ENCODE peak calls at places on chromosomes 7 and 10, in four cellular contexts. One of them, this sample, is unnamed.

GRCh38 chr10:52786098-52786497 is 13.5 kb upstream of the MBL2 start:
- DNase-seq in A549: no peak
- DNase-seq in HepG2: peak
- DNase-seq in K562: no peak
- DNase-seq in this sample: no peak

GRCh38 chr10:88833722-88834121 is 17.9 kb downstream of the ANKRD22 start:
- DNase-seq in A549: no peak
- DNase-seq in HepG2: no peak
- DNase-seq in K562: no peak
- DNase-seq in this sample: no peak

GRCh38 chr10:95327367-95327766 is 36.6 kb upstream of the PDLIM1 start:
- DNase-seq in A549: no peak
- DNase-seq in HepG2: no peak
- DNase-seq in K562: peak
- DNase-seq in this sample: no peak

GRCh38 chr10:43000651-43001426 is 76.0 kb upstream of the RET start:
- DNase-seq in A549: no peak
- DNase-seq in HepG2: no peak
- DNase-seq in K562: no peak
- DNase-seq in this sample: no peak

GRCh38 chr7:69439636-69440325 is 158.5 kb upstream of the AUTS2 start:
- DNase-seq in A549: no peak
- DNase-seq in HepG2: no peak
- DNase-seq in K562: no peak
- DNase-seq in this sample: peak

GRCh38 chr10:49512121-49512809 is 26.7 kb downstream of the ERCC6 start:
- DNase-seq in A549: peak
- DNase-seq in HepG2: peak
- DNase-seq in K562: peak
- DNase-seq in this sample: no peak

GRCh38 chr7:7399707-7400106 is 136.0 kb downstream of the COL28A1 start:
- DNase-seq in A549: no peak
- DNase-seq in HepG2: no peak
- DNase-seq in K562: no peak
- DNase-seq in this sample: no peak

GRCh38 chr10:12042409-12042796 is 206 bp downstream of the UPF2 start:
- DNase-seq in A549: no peak
- DNase-seq in HepG2: no peak
- DNase-seq in K562: peak
- DNase-seq in this sample: no peak

GRCh38 chr10:19783721-19784120 is 32.5 kb upstream of the PLXDC2 start:
- DNase-seq in A549: no peak
- DNase-seq in HepG2: no peak
- DNase-seq in K562: no peak
- DNase-seq in this sample: no peak

GRCh38 chr7:36440880-36441279 is 51.2 kb downstream of the ANLN start:
- DNase-seq in A549: peak
- DNase-seq in HepG2: peak
- DNase-seq in K562: no peak
- DNase-seq in this sample: no peak

GRCh38 chr7:33832326-33832725 is 73.0 kb upstream of the BMPER start:
- DNase-seq in A549: no peak
- DNase-seq in HepG2: no peak
- DNase-seq in K562: no peak
- DNase-seq in this sample: no peak

GRCh38 chr7:108421720-108422331 is 34.4 kb downstream of the NRCAM start:
- DNase-seq in A549: peak
- DNase-seq in HepG2: no peak
- DNase-seq in K562: no peak
- DNase-seq in this sample: no peak

DNA sequence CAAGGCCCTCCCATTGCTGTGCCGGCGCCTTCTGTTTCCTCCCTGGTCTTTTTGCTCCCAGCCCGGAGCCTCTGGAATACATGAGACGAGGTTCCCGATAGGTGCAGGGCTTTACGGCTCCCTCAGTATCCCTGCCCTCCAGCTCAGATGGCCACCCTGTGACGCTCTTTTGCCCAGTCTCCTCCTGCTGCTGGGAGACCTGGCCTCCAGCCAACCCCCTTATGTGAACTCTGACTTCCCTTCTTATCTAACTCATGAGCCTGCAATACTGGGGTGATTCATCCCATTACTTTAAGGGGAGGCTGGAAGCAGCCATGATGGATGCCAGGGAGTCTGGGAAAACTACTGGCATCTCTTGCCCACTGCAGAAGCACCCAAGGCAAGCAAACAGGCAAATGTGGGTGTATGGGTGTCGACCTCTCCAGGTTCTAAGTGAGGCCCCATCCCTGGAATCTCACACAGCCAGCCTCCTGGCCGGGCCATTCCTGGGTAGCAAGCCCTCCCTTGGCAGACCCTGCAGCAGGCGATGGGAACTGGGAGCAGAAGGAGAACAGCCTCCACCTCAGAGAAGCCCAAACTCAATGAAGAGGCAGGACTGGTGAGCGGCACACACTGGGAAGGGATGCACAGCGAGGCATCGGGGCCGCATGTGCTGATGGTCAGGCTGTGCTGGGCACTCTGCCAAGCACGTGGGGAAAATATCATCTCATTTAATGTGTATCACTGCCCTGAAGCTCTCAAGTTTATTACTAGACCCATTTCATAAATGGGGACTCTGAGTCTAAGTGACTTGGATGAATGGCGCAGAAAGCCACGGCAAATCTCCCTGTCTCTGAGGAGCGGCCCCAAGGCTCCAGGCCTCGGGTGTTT is 97.5 kb downstream of the FAM53B start:
- DNase-seq in A549: peak
- DNase-seq in HepG2: peak
- DNase-seq in K562: peak
- DNase-seq in this sample: no peak
- TF ChIP-seq POLR2AphosphoS2 in A549: no peak
- TF ChIP-seq POLR2AphosphoS2 in HepG2: no peak
- TF ChIP-seq POLR2AphosphoS2 in K562: no peak
- TF ChIP-seq POLR2AphosphoS2 in this sample: no peak

GRCh38 chr7:22231141-22231540 is 125.8 kb downstream of the RAPGEF5 start:
- DNase-seq in A549: no peak
- DNase-seq in HepG2: no peak
- DNase-seq in K562: no peak
- DNase-seq in this sample: no peak

GRCh38 chr7:22231806-22232205 is 125.1 kb downstream of the RAPGEF5 start:
- DNase-seq in A549: no peak
- DNase-seq in HepG2: no peak
- DNase-seq in K562: no peak
- DNase-seq in this sample: no peak

GRCh38 chr7:22234247-22234646 is 122.7 kb downstream of the RAPGEF5 start:
- DNase-seq in A549: no peak
- DNase-seq in HepG2: no peak
- DNase-seq in K562: peak
- DNase-seq in this sample: no peak

GRCh38 chr7:22230238-22230637 is 126.7 kb downstream of the RAPGEF5 start:
- DNase-seq in A549: no peak
- DNase-seq in HepG2: no peak
- DNase-seq in K562: no peak
- DNase-seq in this sample: no peak

DNA sequence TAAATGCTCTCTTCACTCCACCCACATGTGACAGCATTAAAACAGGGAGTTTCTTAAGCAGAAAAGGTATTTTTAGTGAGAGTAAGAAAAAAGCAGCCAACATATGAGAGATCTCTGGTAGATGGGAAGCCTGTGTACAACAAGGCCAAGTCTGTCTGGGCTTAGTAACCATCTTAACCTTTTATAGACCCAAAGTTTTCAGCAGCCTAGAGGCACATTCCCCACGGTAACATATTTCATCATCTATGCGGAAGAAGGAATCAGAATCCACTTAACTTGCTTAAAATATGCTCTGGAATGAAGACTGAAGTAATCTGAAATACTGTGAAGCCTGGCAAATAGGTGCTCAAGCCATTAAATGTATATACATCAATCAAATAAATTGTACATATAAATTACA is 127.8 kb downstream of the RAPGEF5 start:
- DNase-seq in A549: no peak
- DNase-seq in HepG2: no peak
- DNase-seq in K562: no peak
- DNase-seq in this sample: no peak
- TF ChIP-seq POLR2AphosphoS2 in A549: no peak
- TF ChIP-seq POLR2AphosphoS2 in HepG2: no peak
- TF ChIP-seq POLR2AphosphoS2 in K562: no peak
- TF ChIP-seq POLR2AphosphoS2 in this sample: no peak

GRCh38 chr7:47508389-47509380 is 73.2 kb downstream of the TNS3 start:
- DNase-seq in A549: no peak
- DNase-seq in HepG2: peak
- DNase-seq in K562: no peak
- DNase-seq in this sample: no peak
- TF ChIP-seq POLR2AphosphoS2 in A549: no peak
- TF ChIP-seq POLR2AphosphoS2 in HepG2: no peak
- TF ChIP-seq POLR2AphosphoS2 in K562: no peak
- TF ChIP-seq POLR2AphosphoS2 in this sample: no peak

GRCh38 chr10:24544776-24545175 is 178.9 kb downstream of the ARHGAP21 start:
- DNase-seq in A549: no peak
- DNase-seq in HepG2: no peak
- DNase-seq in K562: no peak
- DNase-seq in this sample: no peak

GRCh38 chr10:24545585-24545984 is 178.1 kb downstream of the ARHGAP21 start:
- DNase-seq in A549: no peak
- DNase-seq in HepG2: no peak
- DNase-seq in K562: no peak
- DNase-seq in this sample: no peak

GRCh38 chr10:24542314-24543270 is 181.1 kb downstream of the ARHGAP21 start:
- DNase-seq in A549: no peak
- DNase-seq in HepG2: no peak
- DNase-seq in K562: no peak
- DNase-seq in this sample: no peak

GRCh38 chr10:24536653-24537052 is 187.0 kb downstream of the ARHGAP21 start:
- DNase-seq in A549: no peak
- DNase-seq in HepG2: no peak
- DNase-seq in K562: no peak
- DNase-seq in this sample: no peak

DNA sequence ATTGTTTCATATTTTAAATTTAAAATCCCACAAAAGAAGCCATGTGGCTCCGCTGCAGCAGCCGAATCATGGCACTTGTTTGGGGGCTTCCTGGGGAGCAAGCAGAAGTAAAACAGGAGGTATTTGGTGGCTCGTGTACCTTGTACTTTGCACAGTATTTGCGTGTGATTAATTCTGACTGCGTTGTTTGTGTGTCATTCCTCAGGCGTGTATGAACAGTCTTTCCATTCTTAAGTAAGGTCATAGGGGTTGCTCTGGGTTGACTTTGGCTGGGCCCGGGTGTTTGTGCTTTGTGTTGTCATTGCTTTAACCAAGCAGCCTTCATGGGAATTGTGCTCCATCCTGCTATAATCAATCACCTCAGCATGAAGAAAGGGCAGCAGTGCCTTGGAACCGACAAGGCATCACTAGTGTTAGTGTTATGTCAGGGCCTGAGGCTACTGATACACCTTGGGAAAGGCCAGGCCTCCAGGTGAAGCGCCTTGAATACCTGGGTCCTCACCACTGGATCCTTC is 182.4 kb downstream of the ARHGAP21 start:
- DNase-seq in A549: peak
- DNase-seq in HepG2: peak
- DNase-seq in K562: no peak
- DNase-seq in this sample: no peak
- TF ChIP-seq POLR2AphosphoS2 in A549: no peak
- TF ChIP-seq POLR2AphosphoS2 in HepG2: no peak
- TF ChIP-seq POLR2AphosphoS2 in K562: no peak
- TF ChIP-seq POLR2AphosphoS2 in this sample: no peak

GRCh38 chr7:121882731-121883130 is 9.8 kb downstream of the PTPRZ1 start:
- DNase-seq in A549: no peak
- DNase-seq in HepG2: no peak
- DNase-seq in K562: no peak
- DNase-seq in this sample: no peak
- TF ChIP-seq POLR2AphosphoS2 in A549: no peak
- TF ChIP-seq POLR2AphosphoS2 in HepG2: no peak
- TF ChIP-seq POLR2AphosphoS2 in K562: no peak
- TF ChIP-seq POLR2AphosphoS2 in this sample: no peak

GRCh38 chr7:11552676-11553075 is 279.3 kb downstream of the THSD7A start:
- DNase-seq in A549: no peak
- DNase-seq in HepG2: no peak
- DNase-seq in K562: no peak
- DNase-seq in this sample: no peak

DNA sequence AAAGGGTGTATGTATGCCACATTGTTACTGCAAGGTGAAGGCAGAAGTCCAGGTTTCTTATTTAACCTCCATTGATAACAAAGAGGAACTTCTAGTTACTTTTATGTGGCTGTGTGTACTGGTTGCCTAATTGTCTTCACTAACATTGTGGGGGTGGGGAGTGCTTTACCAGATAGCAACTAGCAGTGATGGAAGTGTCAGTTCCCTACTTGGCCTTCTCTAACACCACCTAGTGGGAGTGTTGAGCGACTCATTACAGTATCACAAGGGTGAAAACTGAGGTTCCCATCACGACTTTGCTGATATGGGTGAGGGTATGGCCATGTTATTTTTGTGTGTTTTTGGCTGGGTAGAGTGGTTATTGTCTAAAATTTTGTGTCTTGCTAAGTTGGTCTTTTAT is 274.4 kb downstream of the THSD7A start:
- DNase-seq in A549: peak
- DNase-seq in HepG2: peak
- DNase-seq in K562: no peak
- DNase-seq in this sample: no peak
- TF ChIP-seq POLR2AphosphoS2 in A549: no peak
- TF ChIP-seq POLR2AphosphoS2 in HepG2: no peak
- TF ChIP-seq POLR2AphosphoS2 in K562: no peak
- TF ChIP-seq POLR2AphosphoS2 in this sample: no peak

GRCh38 chr10:10785627-10786333 is 231.9 kb upstream of the CELF2 start:
- DNase-seq in A549: no peak
- DNase-seq in HepG2: no peak
- DNase-seq in K562: no peak
- DNase-seq in this sample: no peak

GRCh38 chr10:10787586-10787985 is 230.1 kb upstream of the CELF2 start:
- DNase-seq in A549: no peak
- DNase-seq in HepG2: no peak
- DNase-seq in K562: no peak
- DNase-seq in this sample: no peak

GRCh38 chr10:10782603-10783002 is 235.1 kb upstream of the CELF2 start:
- DNase-seq in A549: no peak
- DNase-seq in HepG2: no peak
- DNase-seq in K562: no peak
- DNase-seq in this sample: no peak

GRCh38 chr10:10788761-10789160 is 228.9 kb upstream of the CELF2 start:
- DNase-seq in A549: no peak
- DNase-seq in HepG2: no peak
- DNase-seq in K562: no peak
- DNase-seq in this sample: no peak

GRCh38 chr10:10786334-10787090 is 231.2 kb upstream of the CELF2 start:
- DNase-seq in A549: no peak
- DNase-seq in HepG2: no peak
- DNase-seq in K562: no peak
- DNase-seq in this sample: no peak
- TF ChIP-seq POLR2AphosphoS2 in A549: no peak
- TF ChIP-seq POLR2AphosphoS2 in HepG2: no peak
- TF ChIP-seq POLR2AphosphoS2 in K562: no peak
- TF ChIP-seq POLR2AphosphoS2 in this sample: no peak